ENCODE peak calls at places on chromosomes 6 and 20, in four cellular contexts. Q, S, A and T are unnamed samples.

GRCh38 chr20:41380551-41381262 is 14.1 kb upstream of the EMILIN3 start:
- DNase-seq in Q (no peak), S (no peak), A (no peak), T (no peak)

GRCh38 chr6:160265869-160266476 is 7.4 kb upstream of the SLC22A2 start:
- DNase-seq in Q (no peak), S (no peak), A (no peak), T (no peak)

GRCh38 chr6:56756219-56756789 is 113.6 kb upstream of the DST start:
- DNase-seq in Q (no peak), S (no peak), A (no peak), T (no peak)

GRCh38 chr20:891121-892080 is 24.7 kb downstream of the ANGPT4 start:
- DNase-seq in Q (no peak), S (no peak), A (no peak), T (peak)

GRCh38 chr6:30819287-30819917 is 64.9 kb upstream of the DDR1 start:
- DNase-seq in Q (no peak), S (peak), A (peak), T (no peak)

GRCh38 chr6:117498159-117498558 is 15.7 kb downstream of the DCBLD1 start:
- DNase-seq in Q (no peak), S (peak), A (peak), T (no peak)

GRCh38 chr6:11144393-11144829 is 32.9 kb upstream of the ERVFRD-1 start:
- DNase-seq in Q (peak), S (peak), A (peak), T (peak)

GRCh38 chr6:51854876-51855275 is 232.5 kb downstream of the PKHD1 start:
- DNase-seq in Q (no peak), S (no peak), A (no peak), T (no peak)

GRCh38 chr20:44548171-44548678 is 26.4 kb upstream of the SERINC3 start:
- DNase-seq in Q (no peak), S (no peak), A (no peak), T (no peak)

GRCh38 chr6:125155344-125155743 is 1.8 kb downstream of the TPD52L1 start:
- DNase-seq in Q (no peak), S (no peak), A (no peak), T (no peak)
- TF ChIP-seq CTCF in Q (no peak), S (no peak), A (no peak), T (no peak)

DNA sequence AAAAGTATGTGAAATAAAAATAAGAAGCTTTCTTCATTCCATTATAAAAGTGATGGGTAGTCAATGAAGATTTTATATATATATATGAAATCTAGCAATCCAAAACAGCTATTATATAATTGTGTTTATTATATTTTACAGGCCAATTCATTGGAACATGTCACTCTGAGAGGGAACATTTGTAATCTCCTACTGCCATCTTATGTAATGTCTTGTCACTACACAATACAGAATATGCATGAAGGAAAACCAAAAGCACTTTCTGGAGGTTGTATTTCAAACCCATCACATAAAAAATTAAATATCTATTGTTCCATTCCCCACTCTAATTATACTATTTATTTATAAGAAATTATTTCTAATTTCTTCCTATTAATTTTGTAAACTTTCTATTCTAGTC is 31.5 kb upstream of the IRAK1BP1 start:
- DNase-seq in Q (no peak), S (peak), A (peak), T (no peak)
- TF ChIP-seq CTCF in Q (peak), S (peak), A (peak), T (no peak)

GRCh38 chr6:127190552-127190951 is 72.1 kb downstream of the RSPO3 start:
- DNase-seq in Q (no peak), S (peak), A (peak), T (no peak)

GRCh38 chr6:127185410-127185809 is 66.9 kb downstream of the RSPO3 start:
- DNase-seq in Q (no peak), S (no peak), A (no peak), T (no peak)

GRCh38 chr6:127188752-127189151 is 70.3 kb downstream of the RSPO3 start:
- DNase-seq in Q (no peak), S (no peak), A (no peak), T (no peak)

GRCh38 chr6:127182501-127182900 is 64.0 kb downstream of the RSPO3 start:
- DNase-seq in Q (no peak), S (no peak), A (peak), T (no peak)

GRCh38 chr6:127186889-127187288 is 68.4 kb downstream of the RSPO3 start:
- DNase-seq in Q (peak), S (no peak), A (no peak), T (peak)
- TF ChIP-seq CTCF in Q (peak), S (peak), A (peak), T (peak)

GRCh38 chr6:33427585-33428218 is 7.8 kb downstream of the SYNGAP1 start:
- DNase-seq in Q (peak), S (no peak), A (no peak), T (no peak)

GRCh38 chr6:33426590-33427563 is 7.0 kb downstream of the SYNGAP1 start:
- DNase-seq in Q (no peak), S (no peak), A (no peak), T (no peak)

GRCh38 chr6:33423777-33424176 is 3.9 kb downstream of the SYNGAP1 start:
- DNase-seq in Q (no peak), S (no peak), A (no peak), T (peak)

GRCh38 chr6:33424855-33425667 is 5.2 kb downstream of the SYNGAP1 start:
- DNase-seq in Q (no peak), S (no peak), A (no peak), T (no peak)

GRCh38 chr6:33425668-33426577 is 6.1 kb downstream of the SYNGAP1 start:
- DNase-seq in Q (peak), S (peak), A (peak), T (peak)
- TF ChIP-seq CTCF in Q (peak), S (peak), A (peak), T (peak)

GRCh38 chr20:43508604-43509040 is 1.1 kb downstream of the L3MBTL1 start:
- DNase-seq in Q (no peak), S (no peak), A (peak), T (no peak)
- TF ChIP-seq CTCF in Q (no peak), S (no peak), A (peak), T (no peak)